ENCODE peak calls at places on chromosome X, in nine cellular contexts. E, H, S, N, Z, K, F, V and Y are unnamed samples.

GRCh38 chrX:153609917-153610833 is 11.2 kb upstream of the CCNQ start:
- DNase-seq in E (peak), H (peak), S (peak), N (peak), Z (peak), K (peak), F (peak), V (peak), Y (peak)

GRCh38 chrX:68753218-68753617 is 75.6 kb upstream of the EFNB1 start:
- DNase-seq in E (no peak), H (no peak), S (no peak), N (no peak), Z (no peak), K (no peak), F (no peak), V (no peak), Y (no peak)

GRCh38 chrX:86171366-86171765 is 23.1 kb downstream of the DACH2 start:
- DNase-seq in E (no peak), H (peak), S (no peak), N (no peak), Z (no peak), K (peak), F (no peak), V (no peak), Y (no peak)

GRCh38 chrX:14027511-14028019 is 2.1 kb downstream of the GEMIN8 start:
- DNase-seq in E (no peak), H (no peak), S (no peak), N (no peak), Z (no peak), K (no peak), F (peak), V (no peak), Y (no peak)

GRCh38 chrX:111361751-111362150 is 50.2 kb downstream of the DCX start:
- DNase-seq in E (no peak), H (no peak), S (no peak), N (no peak), Z (no peak), K (no peak), F (no peak), V (no peak), Y (no peak)

GRCh38 chrX:67544871-67545771 is 1.3 kb downstream of the AR start:
- DNase-seq in E (no peak), H (peak), S (no peak), N (no peak), Z (peak), K (peak), F (no peak), V (peak), Y (no peak)

GRCh38 chrX:13369541-13370140 is 49.8 kb upstream of the ATXN3L start:
- DNase-seq in E (no peak), H (no peak), S (no peak), N (no peak), Z (no peak), K (no peak), F (no peak), V (no peak), Y (no peak)

GRCh38 chrX:133819546-133819945 is 165.8 kb downstream of the GPC3 start:
- DNase-seq in E (no peak), H (no peak), S (no peak), N (no peak), Z (no peak), K (no peak), F (no peak), V (no peak), Y (no peak)

GRCh38 chrX:113802837-113803236 is 781.0 kb upstream of the HTR2C start:
- DNase-seq in E (no peak), H (no peak), S (no peak), N (no peak), Z (no peak), K (no peak), F (no peak), V (no peak), Y (no peak)

GRCh38 chrX:103613362-103613761 is 5.6 kb downstream of the TCEAL3 start:
- DNase-seq in E (no peak), H (no peak), S (no peak), N (no peak), Z (no peak), K (no peak), F (no peak), V (no peak), Y (no peak)

GRCh38 chrX:153519569-153520285 is 2.3 kb downstream of the ATP2B3 start:
- DNase-seq in E (no peak), H (no peak), S (no peak), N (no peak), Z (no peak), K (no peak), F (no peak), V (no peak), Y (no peak)